ENCODE peak calls at places on chromosomes 12 and 14, in seven cellular contexts. Y, Q, U, V, P, J and C are unnamed samples.

GRCh38 chr14:59187802-59188460 is 536 bp upstream of the DAAM1 start:
- DNase-seq in Y (no peak), Q (no peak), U (peak), V (peak), P (no peak), J (peak), C (peak)

GRCh38 chr12:130765186-130765659 is 49.1 kb upstream of the RIMBP2 start:
- DNase-seq in Y (no peak), Q (peak), U (no peak), V (no peak), P (no peak), J (peak), C (no peak)

GRCh38 chr12:24696800-24697199 is 252.1 kb downstream of the BCAT1 start:
- DNase-seq in Y (no peak), Q (no peak), U (no peak), V (no peak), P (no peak), J (no peak), C (no peak)

GRCh38 chr12:114409796-114410520 is 4.0 kb upstream of the TBX5 start:
- DNase-seq in Y (no peak), Q (no peak), U (no peak), V (no peak), P (no peak), J (no peak), C (no peak)

GRCh38 chr14:102849522-102850379 is 72.5 kb downstream of the TRAF3 start:
- DNase-seq in Y (peak), Q (no peak), U (no peak), V (no peak), P (no peak), J (no peak), C (no peak)

GRCh38 chr12:84946753-84947152 is 34.2 kb upstream of the SLC6A15 start:
- DNase-seq in Y (no peak), Q (no peak), U (no peak), V (no peak), P (no peak), J (no peak), C (no peak)

GRCh38 chr12:94134226-94134795 is 14.1 kb upstream of the PLXNC1 start:
- DNase-seq in Y (peak), Q (peak), U (no peak), V (no peak), P (no peak), J (peak), C (no peak)

GRCh38 chr12:126772171-126772864 is 1494.7 kb upstream of the TMEM132C start:
- DNase-seq in Y (no peak), Q (peak), U (peak), V (no peak), P (no peak), J (peak), C (no peak)

GRCh38 chr12:124734224-124734788 is 129.4 kb downstream of the SCARB1 start:
- DNase-seq in Y (no peak), Q (no peak), U (no peak), V (peak), P (no peak), J (peak), C (no peak)

GRCh38 chr14:50635136-50635535 is 33.0 kb downstream of the SAV1 start:
- DNase-seq in Y (peak), Q (no peak), U (no peak), V (no peak), P (no peak), J (no peak), C (no peak)

GRCh38 chr12:62738611-62739010 is 196.3 kb downstream of the PPM1H start:
- DNase-seq in Y (no peak), Q (no peak), U (no peak), V (no peak), P (no peak), J (no peak), C (no peak)

GRCh38 chr12:118271770-118272417 is 100.8 kb downstream of the TAOK3 start:
- DNase-seq in Y (no peak), Q (no peak), U (no peak), V (no peak), P (no peak), J (no peak), C (no peak)

GRCh38 chr12:102513739-102514138 is 33.4 kb upstream of the IGF1 start:
- DNase-seq in Y (no peak), Q (no peak), U (no peak), V (no peak), P (no peak), J (no peak), C (no peak)

GRCh38 chr12:102511575-102511974 is 31.2 kb upstream of the IGF1 start:
- DNase-seq in Y (no peak), Q (no peak), U (no peak), V (no peak), P (no peak), J (no peak), C (no peak)

GRCh38 chr12:102513272-102513671 is 32.9 kb upstream of the IGF1 start:
- DNase-seq in Y (no peak), Q (no peak), U (no peak), V (no peak), P (no peak), J (no peak), C (no peak)

GRCh38 chr12:102510463-102510862 is 30.1 kb upstream of the IGF1 start:
- DNase-seq in Y (no peak), Q (no peak), U (no peak), V (no peak), P (no peak), J (no peak), C (no peak)

GRCh38 chr12:102512523-102512922 is 32.2 kb upstream of the IGF1 start:
- DNase-seq in Y (no peak), Q (no peak), U (no peak), V (no peak), P (no peak), J (no peak), C (no peak)
- H3K27ac ChIP-seq in Y (no peak), Q (no peak), U (no peak), V (no peak), P (no peak), J (no peak), C (no peak)

GRCh38 chr12:2832550-2833127 is 2.2 kb downstream of the NRIP2 start:
- DNase-seq in Y (no peak), Q (no peak), U (no peak), V (no peak), P (no peak), J (no peak), C (no peak)
- H3K27ac ChIP-seq in Y (no peak), Q (no peak), U (no peak), V (no peak), P (peak), J (no peak), C (no peak)

DNA sequence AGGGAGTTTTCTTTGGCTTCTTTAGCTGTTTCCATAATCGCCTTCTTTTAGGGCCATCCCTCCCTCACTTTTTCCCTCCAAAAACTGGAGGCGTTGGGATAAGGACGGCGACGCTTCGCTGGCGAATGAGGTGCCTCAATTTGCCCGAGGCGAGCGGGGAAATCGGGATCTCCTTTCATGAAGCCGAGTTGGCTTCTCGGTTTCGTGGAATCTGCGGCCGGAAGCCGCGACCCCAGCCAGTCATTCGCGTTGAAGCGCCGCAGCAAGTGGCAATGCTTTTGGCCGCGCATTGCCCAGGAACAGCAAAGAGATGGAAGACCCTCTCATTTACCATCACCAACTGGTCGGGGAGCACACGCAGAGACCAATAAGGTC is 8.3 kb upstream of the SIX1 start:
- DNase-seq in Y (no peak), Q (no peak), U (no peak), V (peak), P (no peak), J (no peak), C (no peak)
- H3K27ac ChIP-seq in Y (no peak), Q (no peak), U (no peak), V (peak), P (no peak), J (peak), C (no peak)

GRCh38 chr12:57724936-57725740 is 13.4 kb downstream of the AGAP2 start:
- DNase-seq in Y (no peak), Q (no peak), U (no peak), V (no peak), P (no peak), J (no peak), C (no peak)
- H3K27ac ChIP-seq in Y (no peak), Q (no peak), U (no peak), V (no peak), P (no peak), J (no peak), C (no peak)

GRCh38 chr12:66196806-66197205 is 7.8 kb downstream of the IRAK3 start:
- DNase-seq in Y (peak), Q (no peak), U (no peak), V (no peak), P (no peak), J (no peak), C (no peak)
- H3K27ac ChIP-seq in Y (no peak), Q (no peak), U (no peak), V (no peak), P (no peak), J (no peak), C (no peak)

GRCh38 chr14:79680087-79680486 is 531.2 kb downstream of the DIO2 start:
- DNase-seq in Y (no peak), Q (no peak), U (no peak), V (no peak), P (no peak), J (no peak), C (no peak)
- H3K27ac ChIP-seq in Y (no peak), Q (no peak), U (no peak), V (no peak), P (no peak), J (no peak), C (no peak)

GRCh38 chr14:100102156-100102785 is 37.0 kb downstream of the EVL start:
- DNase-seq in Y (no peak), Q (no peak), U (no peak), V (no peak), P (no peak), J (no peak), C (peak)
- H3K27ac ChIP-seq in Y (no peak), Q (no peak), U (no peak), V (no peak), P (peak), J (no peak), C (peak)

GRCh38 chr12:49636979-49637378 is 13.6 kb downstream of the PRPF40B start:
- DNase-seq in Y (peak), Q (peak), U (peak), V (no peak), P (peak), J (peak), C (peak)
- H3K27ac ChIP-seq in Y (peak), Q (no peak), U (no peak), V (no peak), P (peak), J (no peak), C (peak)

GRCh38 chr14:72638021-72638420 is 255.9 kb downstream of the DPF3 start:
- DNase-seq in Y (peak), Q (no peak), U (no peak), V (no peak), P (no peak), J (no peak), C (no peak)
- H3K27ac ChIP-seq in Y (no peak), Q (no peak), U (no peak), V (peak), P (no peak), J (no peak), C (no peak)